ENCODE peak calls at places on chromosomes 13 and 19, in four cellular contexts. Q is CD4-positive, alpha-beta T cell; S is K562; G is left ventricle myocardium inferior. Z is an unnamed sample.

GRCh38 chr19:18464646-18465045 is 26.7 kb upstream of the ISYNA1 start:
- DNase-seq in Q (no peak), S (no peak), G (peak; percentile 83), Z (peak; percentile 95)

GRCh38 chr13:44417876-44418275 is 44.3 kb downstream of the SERP2 start:
- DNase-seq in Q (no peak), S (no peak), G (no peak), Z (no peak)

GRCh38 chr13:76293751-76294150 is 592.5 kb downstream of the KCTD12 start:
- DNase-seq in Q (no peak), S (no peak), G (no peak), Z (no peak)

GRCh38 chr19:48965806-48966540 is 864 bp downstream of the FTL start:
- DNase-seq in Q (peak; percentile 81), S (peak; percentile 58), G (peak; percentile 89), Z (peak; percentile 85)

GRCh38 chr19:52535831-52536800 is 8.6 kb downstream of the ZNF808 start:
- DNase-seq in Q (peak; percentile 80), S (peak; percentile 17), G (peak; percentile 94), Z (peak; percentile 77)

GRCh38 chr19:21610787-21611186 is 105.4 kb downstream of the ZNF429 start:
- DNase-seq in Q (no peak), S (no peak), G (no peak), Z (no peak)

GRCh38 chr19:53808710-53809125 is 15.4 kb downstream of the NLRP12 start:
- DNase-seq in Q (no peak), S (no peak), G (no peak), Z (peak; percentile 15)

GRCh38 chr19:6186435-6186834 is 51.0 kb downstream of the ACSBG2 start:
- DNase-seq in Q (no peak), S (no peak), G (no peak), Z (no peak)

GRCh38 chr19:19997656-19998268 is 41.5 kb downstream of the ZNF682 start:
- DNase-seq in Q (peak; percentile 10), S (peak; percentile 18), G (peak; percentile 22), Z (no peak)

GRCh38 chr19:27740396-27740795 is 1472.6 kb downstream of the UQCRFS1 start:
- DNase-seq in Q (no peak), S (no peak), G (no peak), Z (no peak)

GRCh38 chr19:12838893-12839656 is 760 bp downstream of the MAST1 start:
- DNase-seq in Q (no peak), S (no peak), G (no peak), Z (no peak)
- H3K27me3 ChIP-seq in Q (peaks cover 93% of the 10 kb centered on the region), S (no peaks in the 10 kb centered on the region), G (peaks cover 100% of the 10 kb centered on the region), Z (peaks cover 90% of the 10 kb centered on the region)

GRCh38 chr19:38417544-38418506 is 8.2 kb downstream of the RASGRP4 start:
- DNase-seq in Q (peak; percentile 35), S (peak; percentile 92), G (peak; percentile 65), Z (peak; percentile 27)

GRCh38 chr19:38422405-38422804 is 3.6 kb downstream of the RASGRP4 start:
- DNase-seq in Q (no peak), S (no peak), G (no peak), Z (no peak)

GRCh38 chr19:38424272-38424671 is 1.7 kb downstream of the RASGRP4 start:
- DNase-seq in Q (no peak), S (no peak), G (no peak), Z (no peak)

GRCh38 chr19:38421856-38422255 is 4.2 kb downstream of the RASGRP4 start:
- DNase-seq in Q (no peak), S (no peak), G (no peak), Z (no peak)

DNA sequence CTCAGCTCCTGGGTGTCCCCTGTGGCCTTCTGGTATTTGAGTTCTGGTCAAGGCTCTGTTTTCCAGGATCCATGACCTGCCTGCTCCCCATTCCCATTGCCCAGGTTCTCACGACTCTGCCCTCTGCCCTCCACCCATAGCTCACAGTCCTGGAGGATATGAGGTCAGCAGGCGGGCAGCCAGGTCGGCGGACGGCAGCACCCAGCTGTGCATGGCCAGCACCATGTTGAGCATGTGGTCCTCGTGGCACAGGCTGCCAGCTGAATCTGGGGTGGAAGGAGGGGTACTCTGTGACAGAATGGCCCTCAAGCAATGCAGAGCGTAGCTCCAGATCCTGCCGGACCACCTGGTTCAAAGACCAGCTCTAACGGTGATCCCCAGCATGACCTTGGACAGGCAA is 5.1 kb downstream of the RASGRP4 start:
- DNase-seq in Q (no peak), S (no peak), G (no peak), Z (no peak)
- H3K27me3 ChIP-seq in Q (no peaks in the 10 kb centered on the region), S (no peaks in the 10 kb centered on the region), G (peaks cover 86% of the 10 kb centered on the region), Z (peaks cover 50% of the 10 kb centered on the region)

DNA sequence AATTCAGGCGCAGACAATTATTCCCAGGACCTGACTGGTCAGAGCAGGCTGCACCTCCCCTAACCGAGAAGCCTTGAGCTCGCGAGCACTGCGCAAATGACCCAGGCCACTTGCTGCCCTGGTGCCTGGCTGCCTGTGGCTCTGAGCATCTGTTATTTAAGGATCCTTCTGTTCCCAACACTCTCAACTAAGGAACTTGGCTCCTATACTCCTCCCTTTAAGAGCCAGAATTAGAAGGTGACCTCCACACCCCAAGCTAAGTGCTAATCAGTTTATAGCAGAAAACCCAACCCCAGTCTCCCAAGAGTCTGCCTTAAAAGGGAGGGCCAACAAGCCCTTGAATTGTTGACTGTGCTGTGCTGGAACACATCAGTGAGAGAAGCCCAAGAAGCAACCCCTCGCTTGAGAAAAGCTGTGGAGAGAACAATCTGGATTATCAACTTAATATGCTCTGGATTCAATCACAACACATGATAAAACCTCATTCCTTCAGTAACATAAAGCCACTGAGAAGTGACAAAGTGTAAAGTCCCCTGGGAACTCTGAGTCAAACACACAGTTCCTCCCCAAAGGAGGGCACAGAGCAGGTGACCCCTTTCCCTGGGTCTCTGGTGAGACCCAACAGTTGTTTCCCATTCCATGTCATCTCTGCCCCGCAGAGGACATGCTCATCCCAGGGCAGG is 14.6 kb downstream of the AKAP8L start:
- DNase-seq in Q (no peak), S (no peak), G (no peak), Z (no peak)
- H3K27me3 ChIP-seq in Q (no peaks in the 10 kb centered on the region), S (no peaks in the 10 kb centered on the region), G (no peaks in the 10 kb centered on the region), Z (no peaks in the 10 kb centered on the region)

GRCh38 chr13:40536443-40537113 is 129.9 kb downstream of the FOXO1 start:
- DNase-seq in Q (no peak), S (no peak), G (no peak), Z (no peak)

GRCh38 chr13:40539954-40540706 is 126.3 kb downstream of the FOXO1 start:
- DNase-seq in Q (no peak), S (no peak), G (no peak), Z (peak; percentile 72)

GRCh38 chr13:40534456-40534855 is 132.0 kb downstream of the FOXO1 start:
- DNase-seq in Q (no peak), S (no peak), G (no peak), Z (no peak)

GRCh38 chr13:40535345-40535836 is 131.1 kb downstream of the FOXO1 start:
- DNase-seq in Q (no peak), S (no peak), G (no peak), Z (no peak)

GRCh38 chr13:40537146-40537895 is 129.1 kb downstream of the FOXO1 start:
- DNase-seq in Q (no peak), S (no peak), G (no peak), Z (no peak)
- H3K27me3 ChIP-seq in Q (no peaks in the 10 kb centered on the region), S (no peaks in the 10 kb centered on the region), G (no peaks in the 10 kb centered on the region), Z (no peaks in the 10 kb centered on the region)

GRCh38 chr13:51020600-51020999 is 90.5 kb downstream of the C13orf42 start:
- DNase-seq in Q (no peak), S (no peak), G (no peak), Z (no peak)
- H3K27me3 ChIP-seq in Q (no peaks in the 10 kb centered on the region), S (no peaks in the 10 kb centered on the region), G (no peaks in the 10 kb centered on the region), Z (peaks cover 3% of the 10 kb centered on the region)

GRCh38 chr19:30361107-30361447 is 11.1 kb upstream of the ZNF536 start:
- DNase-seq in Q (no peak), S (no peak), G (no peak), Z (no peak)
- H3K27me3 ChIP-seq in Q (peaks cover 21% of the 10 kb centered on the region), S (peaks cover 11% of the 10 kb centered on the region), G (peaks cover 58% of the 10 kb centered on the region), Z (no peaks in the 10 kb centered on the region)